ENCODE peak calls at places on chromosomes 7 and 10, in eight cellular contexts. H, T, G, L, N, O, K and Z are unnamed samples.

GRCh38 chr7:80851896-80852476 is 66.9 kb downstream of the SEMA3C start:
- DNase-seq in N (no peak), L (peak; percentile 71), H (no peak), O (peak; percentile 68), K (no peak), T (peak; percentile 22), G (peak; percentile 81), Z (peak; percentile 57)

GRCh38 chr10:73796766-73797165 is 11.4 kb downstream of the ZSWIM8 start:
- DNase-seq in G (no peak), O (no peak), N (no peak), L (no peak), H (no peak), K (no peak), T (no peak), Z (no peak)

GRCh38 chr7:86991844-86992243 is 67.6 kb downstream of the ELAPOR2 start:
- DNase-seq in G (peak; percentile 63), N (no peak), H (no peak), K (peak; percentile 81), O (peak; percentile 4), L (no peak), T (no peak), Z (no peak)

GRCh38 chr7:92751902-92752901 is 84.2 kb downstream of the CDK6 start:
- DNase-seq in T (peak; percentile 32), K (peak; percentile 77), O (peak; percentile 88), N (no peak), H (no peak), G (peak; percentile 95), L (peak; percentile 85), Z (peak; percentile 94)

GRCh38 chr7:24882989-24883631 is 96.9 kb downstream of the OSBPL3 start:
- DNase-seq in L (no peak), N (no peak), T (no peak), K (peak; percentile 67), H (no peak), O (peak; percentile 66), G (peak; percentile 67), Z (peak; percentile 71)

GRCh38 chr10:46526682-46527038 is 29.8 kb downstream of the GPRIN2 start:
- DNase-seq in L (peak; percentile 53), T (no peak), N (no peak), O (peak; percentile 44), H (no peak), K (no peak), G (no peak), Z (peak; percentile 59)

GRCh38 chr10:60944159-60944909 is at the start of gene RHOBTB1:
- DNase-seq in K (peak; percentile 85), N (peak; percentile 87), O (peak; percentile 87), H (peak; percentile 77), L (peak; percentile 62), G (peak; percentile 84), T (peak; percentile 93), Z (peak; percentile 52)

GRCh38 chr7:42232275-42232674 is 4.7 kb downstream of the GLI3 start:
- DNase-seq in L (no peak), G (peak; percentile 56), K (no peak), O (peak; percentile 67), T (peak; percentile 49), H (peak; percentile 25), N (peak; percentile 83), Z (peak; percentile 94)

GRCh38 chr7:106774768-106775551 is 90.1 kb upstream of the PIK3CG start:
- DNase-seq in G (peak; percentile 29), K (peak; percentile 65), N (no peak), L (no peak), O (peak; percentile 57), H (peak; percentile 38), T (no peak), Z (no peak)

GRCh38 chr7:149355390-149356048 is 93.5 kb downstream of the ZNF783 start:
- DNase-seq in G (no peak), H (peak; percentile 93), O (peak; percentile 79), L (peak; percentile 95), K (no peak), N (peak; percentile 44), T (no peak), Z (peak; percentile 85)

GRCh38 chr7:24504040-24504439 is 69.2 kb upstream of the PALS2 start:
- DNase-seq in H (no peak), K (no peak), O (no peak), N (no peak), T (no peak), L (no peak), G (no peak), Z (no peak)

GRCh38 chr7:124881981-124882380 is 47.6 kb downstream of the POT1 start:
- DNase-seq in G (peak; percentile 1), K (no peak), O (no peak), N (no peak), H (no peak), T (no peak), L (no peak), Z (no peak)

DNA sequence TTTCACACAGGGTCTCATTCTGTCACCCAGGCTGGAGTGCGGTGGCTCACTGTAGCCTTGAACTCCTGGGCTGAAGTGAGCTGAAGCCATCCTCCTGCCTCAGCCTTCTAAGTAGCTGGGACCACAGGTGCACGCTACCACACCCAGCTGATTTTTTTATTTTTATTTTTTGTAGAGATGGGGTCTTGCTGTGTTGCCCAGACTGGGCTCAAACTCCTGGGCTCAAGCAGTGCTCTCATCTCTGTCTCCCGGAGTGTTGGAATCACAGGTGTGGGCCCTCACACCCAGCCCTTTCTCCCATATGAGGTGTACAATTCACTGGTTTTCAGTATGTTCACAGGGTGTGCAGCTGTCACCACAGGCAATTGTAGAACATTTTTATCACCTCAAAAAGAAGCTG is 5.2 kb downstream of the INPP5A start:
- DNase-seq in T (no peak), H (no peak), K (no peak), N (no peak), O (no peak), G (no peak), L (no peak), Z (no peak)
- H3K4me1 ChIP-seq in T (peaks cover 40% of the 10 kb centered on the region), H (peaks cover 14% of the 10 kb centered on the region), K (peaks cover 28% of the 10 kb centered on the region), N (peaks cover 22% of the 10 kb centered on the region), O (peaks cover 28% of the 10 kb centered on the region), G (peaks cover 12% of the 10 kb centered on the region), L (peaks cover 10% of the 10 kb centered on the region), Z (peaks cover 5% of the 10 kb centered on the region)

DNA sequence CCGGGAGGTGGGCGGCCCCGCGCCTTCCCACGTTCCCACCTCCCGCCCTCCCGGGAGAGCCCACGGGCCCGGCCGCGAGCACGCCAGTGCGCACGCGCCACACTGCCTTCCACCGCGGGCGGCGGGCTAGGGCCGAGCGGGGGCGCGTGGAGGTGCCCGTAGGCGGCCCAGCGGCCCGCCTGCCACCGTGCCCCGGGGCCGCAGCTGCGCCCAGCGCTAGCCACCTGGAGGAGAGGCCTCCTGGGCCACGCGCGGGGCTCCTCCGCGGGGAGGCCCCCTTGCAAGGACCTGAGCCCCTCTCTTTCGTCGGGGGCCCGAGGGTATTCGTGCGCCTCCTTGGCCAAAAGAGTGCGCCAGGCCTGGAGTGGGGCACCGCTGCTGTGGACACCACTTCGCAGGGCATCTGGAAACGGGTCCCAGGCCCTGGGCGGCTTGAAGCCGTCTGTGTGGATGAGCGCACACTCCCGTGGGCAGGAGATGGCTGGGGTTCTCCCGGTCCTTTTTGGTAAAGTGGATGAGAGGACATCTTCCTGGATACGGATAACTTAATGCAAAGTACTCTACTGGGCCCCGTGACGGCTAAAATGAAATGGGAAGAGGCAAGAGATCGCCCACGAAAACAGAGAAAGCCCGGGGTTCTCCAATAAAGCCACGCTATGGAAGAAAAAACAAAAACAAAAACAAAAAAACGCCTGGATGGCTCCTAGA is 9.0 kb upstream of the EBF3 start:
- DNase-seq in O (no peak), N (peak; percentile 31), K (no peak), L (no peak), T (no peak), G (no peak), H (peak; percentile 13), Z (no peak)
- TF ChIP-seq EZH2 in O (no peak), N (peak; percentile 18), K (no peak), L (no peak), T (no peak), G (no peak), H (peak; percentile 79), Z (no peak)

DNA sequence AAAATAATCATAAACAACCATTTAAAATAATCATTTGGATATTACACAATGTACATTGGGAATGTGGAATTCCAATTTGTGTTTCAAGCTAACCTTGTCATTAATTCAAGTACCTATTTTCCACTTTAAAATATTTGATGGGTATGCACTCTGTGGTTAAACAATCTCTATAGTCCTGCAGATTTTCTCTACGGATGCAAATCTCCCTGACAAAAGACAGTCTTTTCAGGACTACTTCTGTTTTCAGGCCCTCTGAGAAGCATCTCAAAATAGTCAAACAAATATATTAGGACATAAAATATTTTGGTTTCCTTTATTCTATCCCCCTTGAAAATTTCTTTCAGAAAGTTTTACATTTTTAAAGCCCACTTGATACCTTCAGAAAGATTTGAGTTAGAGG is 735.6 kb upstream of the MBL2 start:
- DNase-seq in G (no peak), H (peak; percentile 54), O (no peak), L (no peak), K (no peak), N (no peak), T (no peak), Z (no peak)
- H3K4me1 ChIP-seq in G (no peaks in the 10 kb centered on the region), H (peaks cover 27% of the 10 kb centered on the region), O (no peaks in the 10 kb centered on the region), L (no peaks in the 10 kb centered on the region), K (no peaks in the 10 kb centered on the region), N (peaks cover 8% of the 10 kb centered on the region), T (no peaks in the 10 kb centered on the region), Z (no peaks in the 10 kb centered on the region)

GRCh38 chr7:27183682-27184341 is 1.2 kb downstream of the HOXA11 start:
- DNase-seq in K (peak; percentile 56), L (no peak), N (peak; percentile 57), H (no peak), O (no peak), G (no peak), T (no peak), Z (no peak)

GRCh38 chr7:27187158-27187701 is 2.2 kb upstream of the HOXA11 start:
- DNase-seq in O (peak; percentile 45), K (peak; percentile 65), T (no peak), H (no peak), L (no peak), N (no peak), G (no peak), Z (no peak)

GRCh38 chr7:27185708-27186449 is 847 bp upstream of the HOXA11 start:
- DNase-seq in O (no peak), N (no peak), G (no peak), L (no peak), T (no peak), K (peak; percentile 54), H (no peak), Z (no peak)

GRCh38 chr7:27186450-27187157 is 1.6 kb upstream of the HOXA11 start:
- DNase-seq in H (no peak), N (no peak), K (peak; percentile 60), L (no peak), T (no peak), O (no peak), G (no peak), Z (no peak)

GRCh38 chr7:27185013-27185707 is at the start of gene HOXA11:
- DNase-seq in T (peak; percentile 85), L (no peak), G (peak; percentile 49), N (no peak), H (no peak), O (peak; percentile 95), K (peak; percentile 94), Z (no peak)
- TF ChIP-seq EZH2 in T (no peak), L (no peak), G (peak; percentile 96), N (no peak), H (peak; percentile 81), O (no peak), K (no peak), Z (no peak)

DNA sequence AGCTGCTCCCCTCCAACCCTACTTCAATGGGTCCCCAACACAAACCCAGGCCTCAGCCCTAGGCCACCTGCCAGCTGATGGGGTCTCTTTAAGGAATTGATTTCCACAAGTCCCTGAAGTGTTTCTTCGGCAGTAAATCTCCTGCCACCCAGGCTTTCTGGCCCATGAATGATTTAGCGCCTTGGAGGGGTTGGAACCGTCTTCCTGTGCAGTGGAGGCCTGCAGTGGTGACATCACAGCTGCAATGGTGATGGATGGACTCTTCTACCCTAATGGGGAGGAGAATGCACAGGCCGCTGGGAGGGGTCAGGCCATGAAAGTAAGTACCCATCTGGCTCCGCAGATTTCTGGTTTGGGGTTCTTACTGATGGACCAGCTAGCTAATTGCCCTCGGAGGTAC is 163.8 kb downstream of the UBE2H start:
- DNase-seq in G (no peak), K (no peak), O (no peak), H (no peak), L (no peak), T (no peak), N (no peak), Z (no peak)
- H3K4me1 ChIP-seq in G (peaks cover 3% of the 10 kb centered on the region), K (no peaks in the 10 kb centered on the region), O (peaks cover 16% of the 10 kb centered on the region), H (peaks cover 28% of the 10 kb centered on the region), L (no peaks in the 10 kb centered on the region), T (peaks cover 8% of the 10 kb centered on the region), N (peaks cover 17% of the 10 kb centered on the region), Z (peaks cover 5% of the 10 kb centered on the region)